ENCODE peak calls at places on chromosome 1, in eight cellular contexts. E, S, W, I, F, X, U and L are unnamed samples.

GRCh38 chr1:30038134-30039025 is 685.0 kb downstream of the MATN1 start:
- DNase-seq in X (no peak), E (no peak), U (no peak), F (no peak), S (no peak), W (no peak), I (no peak), L (no peak)

GRCh38 chr1:239987103-239987745 is 104.5 kb upstream of the FMN2 start:
- DNase-seq in W (no peak), F (no peak), U (no peak), X (peak; percentile 52), I (peak; percentile 24), S (no peak), E (no peak), L (no peak)

GRCh38 chr1:67685558-67686271 is 714 bp downstream of the GADD45A start:
- DNase-seq in X (peak; percentile 56), E (peak; percentile 52), U (no peak), F (peak; percentile 79), S (peak; percentile 76), I (peak; percentile 19), W (no peak), L (peak; percentile 54)

GRCh38 chr1:234613992-234614584 is 4.1 kb upstream of the IRF2BP2 start:
- DNase-seq in F (no peak), E (no peak), I (no peak), U (no peak), S (no peak), X (no peak), W (no peak), L (no peak)

GRCh38 chr1:48495166-48495565 is 23.2 kb upstream of the SPATA6 start:
- DNase-seq in X (no peak), I (no peak), E (no peak), F (no peak), U (no peak), W (no peak), S (no peak), L (peak; percentile 67)

GRCh38 chr1:7234471-7234755 is 449.2 kb downstream of the CAMTA1 start:
- DNase-seq in U (no peak), E (no peak), I (no peak), W (no peak), X (no peak), F (no peak), S (no peak), L (no peak)

GRCh38 chr1:15869413-15869812 is 21.9 kb downstream of the SPEN start:
- DNase-seq in X (no peak), U (no peak), I (no peak), W (no peak), S (no peak), F (no peak), E (no peak), L (no peak)

GRCh38 chr1:31576201-31576669 is at the start of gene TINAGL1:
- DNase-seq in I (no peak), U (no peak), X (peak; percentile 94), F (peak; percentile 81), W (no peak), E (peak; percentile 62), S (no peak), L (peak; percentile 69)

GRCh38 chr1:11227106-11228077 is 35.0 kb downstream of the MTOR start:
- DNase-seq in E (no peak), I (no peak), S (no peak), U (no peak), X (no peak), F (no peak), W (no peak), L (no peak)
- H3K36me3 ChIP-seq in E (no peaks in the 10 kb centered on the region), I (peaks cover 75% of the 10 kb centered on the region), S (peaks cover 92% of the 10 kb centered on the region), U (peaks cover 28% of the 10 kb centered on the region), X (peaks cover 62% of the 10 kb centered on the region), F (peaks cover 48% of the 10 kb centered on the region), W (no peaks in the 10 kb centered on the region), L (peaks cover 9% of the 10 kb centered on the region)

GRCh38 chr1:203331224-203331623 is 19.7 kb downstream of the FMOD start:
- DNase-seq in I (no peak), W (no peak), X (no peak), F (no peak), U (no peak), S (no peak), E (no peak), L (no peak)

GRCh38 chr1:203325418-203326091 is 20.2 kb downstream of the BTG2 start:
- DNase-seq in X (peak; percentile 77), F (peak; percentile 86), E (no peak), S (peak; percentile 53), I (peak; percentile 57), U (no peak), W (peak; percentile 73), L (peak; percentile 65)

GRCh38 chr1:203326830-203327683 is 21.7 kb downstream of the BTG2 start:
- DNase-seq in X (peak; percentile 97), I (peak; percentile 91), S (peak; percentile 87), F (peak; percentile 97), E (peak; percentile 92), W (peak; percentile 96), U (no peak), L (peak; percentile 93)

GRCh38 chr1:203327684-203328457 is 22.6 kb downstream of the BTG2 start:
- DNase-seq in F (no peak), X (no peak), W (no peak), S (peak; percentile 71), I (peak; percentile 55), U (no peak), E (no peak), L (no peak)

GRCh38 chr1:203328714-203329122 is 22.2 kb downstream of the FMOD start:
- DNase-seq in S (no peak), X (peak; percentile 74), U (no peak), I (no peak), F (no peak), W (peak; percentile 68), E (no peak), L (no peak)
- H3K27ac ChIP-seq in S (peak overlapping the region; percentile 89), X (peak overlapping the region; percentile 99), U (no peak overlapping the region), I (peak overlapping the region; percentile 96), F (peak overlapping the region; percentile 87), W (peak overlapping the region; percentile 91), E (no peak overlapping the region), L (no peak overlapping the region)

GRCh38 chr1:203835476-203835875 is 25.9 kb upstream of the SNRPE start:
- DNase-seq in X (no peak), I (no peak), S (no peak), U (no peak), F (no peak), W (no peak), E (no peak), L (no peak)

GRCh38 chr1:203840208-203840808 is 21.1 kb upstream of the SNRPE start:
- DNase-seq in E (no peak), I (no peak), S (no peak), W (no peak), X (no peak), U (no peak), F (no peak), L (no peak)

GRCh38 chr1:203842559-203842876 is 18.9 kb upstream of the SNRPE start:
- DNase-seq in F (no peak), E (no peak), X (no peak), U (no peak), S (no peak), I (no peak), W (no peak), L (no peak)

GRCh38 chr1:203839081-203839480 is 22.3 kb upstream of the SNRPE start:
- DNase-seq in F (no peak), W (no peak), I (no peak), E (no peak), U (no peak), X (no peak), S (no peak), L (no peak)
- TF ChIP-seq POLR2A in F (no peak), W (no peak), I (no peak), E (no peak), U (no peak), X (no peak), S (no peak), L (no peak)

GRCh38 chr1:17412093-17412870 is 27.2 kb downstream of the RCC2 start:
- DNase-seq in S (no peak), E (no peak), X (no peak), F (no peak), I (no peak), W (no peak), U (no peak), L (peak; percentile 82)
- H3K36me3 ChIP-seq in S (peaks cover 95% of the 10 kb centered on the region), E (no peaks in the 10 kb centered on the region), X (peaks cover 56% of the 10 kb centered on the region), F (peaks cover 71% of the 10 kb centered on the region), I (peaks cover 100% of the 10 kb centered on the region), W (peaks cover 2% of the 10 kb centered on the region), U (peaks cover 57% of the 10 kb centered on the region), L (peaks cover 11% of the 10 kb centered on the region)